ENCODE peak calls at places on chromosomes 11 and 22, in eight cellular contexts. W is pancreas; K is psoas muscle; N is prostate gland; U is neural progenitor cell; E is hepatocyte; B is CD4-positive, CD25-positive, alpha-beta regulatory T cell; R is fibroblast of lung. J is an unnamed sample.

GRCh38 chr11:12213920-12214319 is 103.5 kb downstream of the MICAL2 start:
- DNase-seq in W (no peak), K (no peak), N (no peak), U (no peak), E (no peak), B (no peak), R (no peak), J (no peak)

GRCh38 chr11:1180171-1180570 is 22.4 kb downstream of the MUC5AC start:
- DNase-seq in W (no peak), K (peak; percentile 40), N (no peak), U (no peak), E (no peak), B (no peak), R (no peak), J (no peak)

GRCh38 chr11:57303280-57303989 is 21.3 kb downstream of the TNKS1BP1 start:
- DNase-seq in W (no peak), K (peak; percentile 38), N (no peak), U (no peak), E (no peak), B (no peak), R (no peak), J (no peak)

GRCh38 chr22:48754611-48755331 is 1072.9 kb downstream of the BRD1 start:
- DNase-seq in W (peak; percentile 2), K (no peak), N (peak; percentile 3), U (no peak), E (peak; percentile 2), B (no peak), R (no peak), J (no peak)

GRCh38 chr11:1339066-1339675 is 29.7 kb upstream of the TOLLIP start:
- DNase-seq in W (peak; percentile 4), K (no peak), N (no peak), U (no peak), E (no peak), B (no peak), R (no peak), J (no peak)

GRCh38 chr11:17864478-17864941 is 129.9 kb downstream of the KCNC1 start:
- DNase-seq in W (peak; percentile 34), K (no peak), N (no peak), U (peak; percentile 44), E (peak; percentile 45), B (peak; percentile 1), R (no peak), J (peak; percentile 42)

GRCh38 chr11:15106201-15106965 is 8.3 kb upstream of the INSC start:
- DNase-seq in W (no peak), K (no peak), N (no peak), U (peak; percentile 42), E (peak; percentile 21), B (no peak), R (peak; percentile 86), J (no peak)

GRCh38 chr22:36671398-36671797 is 32.2 kb downstream of the CACNG2 start:
- DNase-seq in W (no peak), K (no peak), N (no peak), U (no peak), E (no peak), B (no peak), R (no peak), J (no peak)

GRCh38 chr11:728901-729491 is 18.3 kb upstream of the TALDO1 start:
- DNase-seq in W (peak; percentile 22), K (no peak), N (no peak), U (no peak), E (no peak), B (no peak), R (no peak), J (no peak)

GRCh38 chr22:18110194-18110943 is at the start of gene TUBA8:
- DNase-seq in W (peak; percentile 57), K (peak; percentile 89), N (peak; percentile 13), U (peak; percentile 72), E (peak; percentile 57), B (no peak), R (peak; percentile 53), J (peak; percentile 58)

GRCh38 chr22:43482310-43482625 is 70.5 kb downstream of the MPPED1 start:
- DNase-seq in W (no peak), K (no peak), N (no peak), U (no peak), E (no peak), B (no peak), R (no peak), J (no peak)

GRCh38 chr11:102422817-102423725 is 29.5 kb downstream of the TMEM123 start:
- DNase-seq in W (no peak), K (no peak), N (no peak), U (peak; percentile 33), E (no peak), B (no peak), R (no peak), J (no peak)

DNA sequence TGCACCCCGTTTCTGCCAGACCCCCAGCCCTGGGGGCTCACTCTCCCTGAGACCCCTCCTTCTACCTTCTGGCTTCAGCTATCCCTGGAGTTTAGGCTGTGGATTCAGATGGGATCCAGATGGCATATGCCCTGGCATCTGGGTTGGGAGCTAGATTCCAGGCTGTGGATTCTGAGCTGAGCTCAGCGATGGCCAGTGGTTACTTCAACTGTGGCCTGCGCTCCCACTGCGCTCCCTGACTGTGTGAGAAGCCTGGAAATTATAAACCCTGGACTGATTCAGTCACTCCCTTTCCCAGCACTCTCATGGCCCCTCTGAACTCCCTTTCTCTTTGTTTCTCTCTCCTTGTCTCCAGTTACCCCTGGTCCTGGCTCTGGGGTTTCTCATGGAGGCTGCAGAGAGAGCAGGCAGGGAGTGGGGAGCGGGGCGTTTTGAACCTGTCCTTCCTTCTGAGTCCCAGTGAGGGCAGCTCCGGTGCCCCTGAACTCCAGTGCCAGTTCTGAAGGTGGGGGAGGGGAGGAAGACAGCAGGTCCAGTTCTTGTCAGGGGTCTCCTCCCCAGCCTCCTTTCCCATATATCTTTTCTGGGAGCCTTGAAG is 4.8 kb downstream of the ARHGEF17 start:
- DNase-seq in W (no peak), K (peak; percentile 31), N (no peak), U (no peak), E (no peak), B (no peak), R (peak; percentile 50), J (no peak)
- H3K4me3 ChIP-seq in W (no peak overlapping the region), K (peak overlapping the region; percentile 80), N (peak overlapping the region; percentile 13), U (peak overlapping the region; percentile 25), E (peak overlapping the region; percentile 24), B (no peak overlapping the region), R (peak overlapping the region; percentile 59), J (no peak overlapping the region)

GRCh38 chr11:113555071-113555739 is 80.0 kb upstream of the DRD2 start:
- DNase-seq in W (no peak), K (no peak), N (no peak), U (no peak), E (no peak), B (no peak), R (peak; percentile 67), J (no peak)

GRCh38 chr11:113553235-113553634 is 78.0 kb upstream of the DRD2 start:
- DNase-seq in W (no peak), K (no peak), N (no peak), U (peak; percentile 59), E (peak; percentile 59), B (no peak), R (peak; percentile 100), J (no peak)

GRCh38 chr11:113556036-113556435 is 80.8 kb upstream of the DRD2 start:
- DNase-seq in W (no peak), K (no peak), N (no peak), U (no peak), E (no peak), B (no peak), R (no peak), J (peak; percentile 78)

GRCh38 chr11:113553905-113554304 is 78.7 kb upstream of the DRD2 start:
- DNase-seq in W (no peak), K (no peak), N (no peak), U (peak; percentile 31), E (no peak), B (no peak), R (peak; percentile 18), J (no peak)

DNA sequence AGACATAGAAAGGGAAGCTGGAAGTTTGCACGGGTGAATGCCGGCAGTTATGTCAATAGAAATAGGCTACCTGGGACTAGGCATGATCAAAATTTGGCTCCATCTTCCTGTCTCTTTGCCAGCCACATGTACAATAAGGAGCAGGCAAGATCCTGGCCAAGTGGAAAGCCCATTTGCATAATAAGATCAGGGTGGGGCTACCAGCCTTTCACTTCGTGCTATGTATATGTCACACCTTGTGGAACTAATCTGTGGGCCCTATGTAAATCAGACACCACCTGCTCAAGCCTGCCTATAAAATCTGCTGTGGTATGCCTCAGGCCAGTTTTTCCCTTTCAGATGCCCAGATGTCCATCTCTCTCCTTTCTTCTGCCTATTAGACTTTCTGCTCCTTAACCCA is 79.3 kb upstream of the DRD2 start:
- DNase-seq in W (no peak), K (no peak), N (peak; percentile 64), U (no peak), E (no peak), B (no peak), R (no peak), J (peak; percentile 74)
- H3K4me1 ChIP-seq in W (no peaks in the 10 kb centered on the region), K (no peaks in the 10 kb centered on the region), N (no peaks in the 10 kb centered on the region), U (peaks cover 48% of the 10 kb centered on the region), E (no peaks in the 10 kb centered on the region), B (no peaks in the 10 kb centered on the region), R (no peaks in the 10 kb centered on the region), J (peaks cover 2% of the 10 kb centered on the region)

DNA sequence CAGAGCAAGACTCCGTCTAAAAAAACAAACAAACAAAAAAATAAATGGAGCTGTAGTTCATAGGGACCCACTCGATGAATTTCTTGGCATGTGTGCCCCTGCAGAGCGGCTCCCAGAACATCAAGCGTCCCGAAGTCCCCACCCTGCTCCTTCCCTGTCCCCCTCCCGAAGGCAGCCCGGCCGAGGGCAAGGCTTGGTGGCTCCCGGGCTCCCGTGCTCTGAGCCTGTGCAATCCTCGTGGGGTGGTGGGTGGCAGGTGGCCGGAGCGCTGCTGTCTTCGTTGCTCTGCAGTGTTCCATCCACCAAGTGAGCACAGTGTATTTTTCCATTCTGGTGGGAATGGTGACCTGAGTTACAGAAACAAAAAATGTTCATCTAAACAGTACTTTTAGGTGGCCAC is 33.5 kb upstream of the GAL start:
- DNase-seq in W (no peak), K (no peak), N (no peak), U (no peak), E (no peak), B (no peak), R (no peak), J (no peak)
- H3K27me3 ChIP-seq in W (no peaks in the 10 kb centered on the region), K (peaks cover 44% of the 10 kb centered on the region), N (no peaks in the 10 kb centered on the region), U (no peaks in the 10 kb centered on the region), E (no peaks in the 10 kb centered on the region), B (no peaks in the 10 kb centered on the region), R (peaks cover 14% of the 10 kb centered on the region), J (peaks cover 5% of the 10 kb centered on the region)

GRCh38 chr11:124923296-124923695 is 4.2 kb downstream of the HEPN1 start:
- DNase-seq in W (no peak), K (no peak), N (no peak), U (no peak), E (no peak), B (no peak), R (no peak), J (no peak)

GRCh38 chr11:124922831-124923230 is 3.8 kb downstream of the HEPN1 start:
- DNase-seq in W (no peak), K (no peak), N (no peak), U (no peak), E (no peak), B (no peak), R (no peak), J (no peak)

GRCh38 chr11:124919836-124920755 is 1.0 kb downstream of the HEPN1 start:
- DNase-seq in W (no peak), K (no peak), N (no peak), U (no peak), E (no peak), B (no peak), R (no peak), J (no peak)

GRCh38 chr11:124918950-124919349 is at the start of gene HEPN1:
- DNase-seq in W (no peak), K (no peak), N (no peak), U (no peak), E (no peak), B (no peak), R (no peak), J (no peak)

GRCh38 chr11:124920870-124921609 is 2.0 kb downstream of the HEPN1 start:
- DNase-seq in W (peak; percentile 42), K (peak; percentile 87), N (peak; percentile 39), U (peak; percentile 85), E (peak; percentile 87), B (peak; percentile 69), R (peak; percentile 55), J (peak; percentile 5)
- H3K4me3 ChIP-seq in W (peak overlapping the region; percentile 23), K (peak overlapping the region; percentile 69), N (peak overlapping the region; percentile 18), U (peak overlapping the region; percentile 37), E (peak overlapping the region; percentile 34), B (peak overlapping the region; percentile 18), R (no peak overlapping the region), J (peak overlapping the region; percentile 47)

J was measured in small intestine.